ENCODE peak calls at places on chromosomes 5 and 9, in eight cellular contexts. I, S, J, L, Q, Z, A and K are unnamed samples.

GRCh38 chr9:130226112-130226511 is 39.4 kb upstream of the HMCN2 start:
- DNase-seq in L (no peak), J (no peak), A (no peak), Q (no peak), Z (no peak), S (no peak), I (no peak), K (no peak)

GRCh38 chr5:149063017-149063687 is at the start of gene SH3TC2:
- DNase-seq in Z (peak; percentile 59), S (no peak), J (peak; percentile 72), Q (peak; percentile 26), A (peak; percentile 61), L (peak; percentile 83), I (peak; percentile 43), K (peak; percentile 69)

GRCh38 chr9:115553082-115553481 is 435.1 kb upstream of the TNC start:
- DNase-seq in S (no peak), I (no peak), J (no peak), A (no peak), Q (no peak), Z (no peak), L (no peak), K (no peak)

GRCh38 chr9:130282000-130282700 is 16.6 kb downstream of the HMCN2 start:
- DNase-seq in A (no peak), L (no peak), Z (no peak), I (peak; percentile 40), Q (no peak), J (no peak), S (peak; percentile 66), K (no peak)

GRCh38 chr9:124839612-124840299 is 13.5 kb upstream of the WDR38 start:
- DNase-seq in I (no peak), Z (no peak), S (no peak), J (peak; percentile 33), A (peak; percentile 30), L (no peak), Q (no peak), K (peak; percentile 88)

GRCh38 chr9:27436234-27436633 is 87.9 kb upstream of the IFNK start:
- DNase-seq in J (no peak), Z (no peak), I (peak; percentile 81), A (no peak), S (no peak), L (no peak), Q (peak; percentile 61), K (no peak)

GRCh38 chr5:59133801-59134261 is 551.0 kb downstream of the RAB3C start:
- DNase-seq in A (peak; percentile 91), Z (no peak), I (no peak), L (no peak), S (no peak), Q (no peak), J (no peak), K (no peak)

GRCh38 chr9:126607731-126608130 is 6.0 kb upstream of the LMX1B start:
- DNase-seq in L (no peak), A (no peak), I (no peak), Z (no peak), J (no peak), S (no peak), Q (no peak), K (no peak)

GRCh38 chr9:22118810-22119479 is 109.8 kb upstream of the CDKN2B start:
- DNase-seq in I (no peak), Z (no peak), L (no peak), Q (no peak), A (no peak), S (no peak), J (no peak), K (no peak)

GRCh38 chr5:67299317-67299716 is 102.7 kb upstream of the CD180 start:
- DNase-seq in L (no peak), S (no peak), Z (no peak), A (peak; percentile 13), J (no peak), Q (no peak), I (no peak), K (no peak)

GRCh38 chr5:126516133-126516532 is 78.9 kb downstream of the ALDH7A1 start:
- DNase-seq in J (no peak), L (no peak), A (peak; percentile 92), Q (no peak), S (no peak), Z (no peak), I (no peak), K (no peak)

GRCh38 chr5:142614054-142614453 is 71.8 kb downstream of the FGF1 start:
- DNase-seq in I (no peak), L (no peak), Z (peak; percentile 35), Q (no peak), S (no peak), A (no peak), J (no peak), K (no peak)

GRCh38 chr5:28807230-28807629 is 1768.8 kb upstream of the CDH9 start:
- DNase-seq in Q (no peak), S (no peak), I (no peak), J (no peak), L (no peak), A (no peak), Z (no peak), K (peak; percentile 8)

GRCh38 chr5:83567741-83568530 is 96.4 kb downstream of the VCAN start:
- DNase-seq in Q (no peak), S (no peak), I (no peak), J (no peak), A (peak; percentile 93), Z (no peak), L (no peak), K (peak; percentile 8)

GRCh38 chr9:94865599-94866456 is 139.3 kb downstream of the AOPEP start:
- DNase-seq in I (no peak), J (no peak), A (peak; percentile 84), Q (peak; percentile 37), L (no peak), S (peak; percentile 54), Z (no peak), K (no peak)

GRCh38 chr5:44774279-44774880 is 34.4 kb upstream of the MRPS30 start:
- DNase-seq in Z (no peak), A (peak; percentile 52), J (peak; percentile 38), Q (no peak), L (no peak), S (no peak), I (peak; percentile 10), K (no peak)

GRCh38 chr5:56588636-56589485 is 226.5 kb upstream of the MAP3K1 start:
- DNase-seq in I (no peak), L (peak; percentile 94), Z (peak; percentile 29), S (peak; percentile 17), Q (peak; percentile 32), J (no peak), A (no peak), K (no peak)
- TF ChIP-seq POLR2A in I (no peak), L (no peak), Z (no peak), S (no peak), Q (no peak), J (no peak), A (no peak), K (no peak)

GRCh38 chr9:131567910-131568309 is 22.6 kb downstream of the PRRT1B start:
- DNase-seq in S (no peak), I (no peak), Z (peak; percentile 70), L (no peak), Q (no peak), J (no peak), A (no peak), K (no peak)
- TF ChIP-seq POLR2A in S (no peak), I (no peak), Z (no peak), L (no peak), Q (no peak), J (no peak), A (no peak), K (no peak)

DNA sequence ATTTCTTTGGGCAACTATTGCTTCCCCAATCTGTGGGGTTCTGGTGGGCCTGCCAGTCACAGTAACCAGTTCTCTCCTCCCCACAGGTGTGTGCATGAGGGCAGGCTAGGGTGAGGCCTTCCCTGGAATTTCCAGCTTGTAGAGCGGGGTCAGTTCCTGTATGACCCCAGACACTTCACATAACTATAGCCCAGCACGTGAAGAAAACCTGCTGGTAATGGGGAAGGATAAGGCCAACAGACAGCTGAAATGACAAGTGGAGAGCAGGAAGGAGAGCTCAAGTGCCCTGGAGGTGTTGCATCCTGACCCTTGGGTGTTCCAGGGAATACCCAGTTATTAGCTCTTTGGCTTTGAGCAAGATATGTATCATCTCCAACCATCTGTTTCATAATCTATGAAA is 142.2 kb downstream of the CDC42SE2 start:
- DNase-seq in J (no peak), I (no peak), Q (no peak), L (no peak), S (no peak), Z (no peak), A (no peak), K (no peak)
- TF ChIP-seq POLR2A in J (no peak), I (no peak), Q (no peak), L (no peak), S (no peak), Z (no peak), A (no peak), K (no peak)

GRCh38 chr9:4335631-4336030 is 35.8 kb upstream of the GLIS3 start:
- DNase-seq in I (no peak), L (no peak), A (no peak), Z (no peak), J (no peak), Q (no peak), S (no peak), K (no peak)
- TF ChIP-seq POLR2A in I (no peak), L (no peak), A (no peak), Z (no peak), J (no peak), Q (no peak), S (no peak), K (no peak)

DNA sequence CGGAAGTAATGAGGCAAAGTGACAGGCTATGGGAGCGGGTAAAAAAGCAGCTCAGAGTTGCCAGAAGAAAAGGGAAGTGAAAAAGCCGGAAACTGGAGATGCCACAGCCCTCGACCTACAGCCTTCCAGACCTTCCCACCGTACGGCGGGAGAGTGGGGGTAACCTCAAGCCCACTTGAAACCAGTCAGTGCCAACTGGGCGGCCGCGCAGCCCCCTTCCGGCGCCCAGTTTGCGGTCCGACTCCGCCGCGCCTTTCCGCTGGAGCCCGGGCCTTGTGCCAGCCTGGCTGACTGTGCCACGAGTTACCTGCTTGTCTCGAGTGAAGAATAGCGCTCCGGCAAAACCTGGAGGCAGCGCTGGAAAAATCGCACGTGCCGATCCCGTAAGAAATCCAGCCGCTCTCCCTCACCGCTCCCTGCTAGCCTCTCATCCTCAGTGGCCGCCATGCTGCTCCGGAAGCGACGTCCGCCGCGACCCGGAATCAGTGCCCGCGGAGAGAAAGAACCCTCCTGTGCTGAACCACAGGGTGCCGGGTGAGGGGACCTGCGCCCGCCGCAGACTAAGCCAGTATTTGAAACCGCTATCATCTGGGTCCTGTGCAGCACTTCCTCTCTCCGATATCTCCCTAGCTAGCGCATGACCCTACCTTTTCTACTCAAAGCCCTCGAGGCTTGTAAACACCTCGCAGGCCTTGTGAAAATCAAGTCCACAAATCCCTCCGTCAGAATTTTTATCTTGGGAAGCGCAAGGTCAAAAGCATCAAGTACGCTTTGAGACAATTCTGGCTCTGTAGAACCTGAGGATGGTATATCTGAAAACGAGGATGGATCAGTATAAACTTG is at the start of gene PGGT1B:
- DNase-seq in I (peak; percentile 79), S (peak; percentile 69), L (peak; percentile 93), A (peak; percentile 55), Q (peak; percentile 77), J (peak; percentile 32), Z (peak; percentile 95), K (peak; percentile 44)
- TF ChIP-seq POLR2A in I (peak; percentile 73), S (no peak), L (no peak), A (peak; percentile 78), Q (no peak), J (peak; percentile 59), Z (peak; percentile 66), K (peak; percentile 76)

GRCh38 chr5:69105996-69106906 is 12.4 kb downstream of the SLC30A5 start:
- DNase-seq in L (no peak), I (no peak), J (no peak), S (no peak), Z (no peak), A (no peak), Q (no peak), K (no peak)
- TF ChIP-seq POLR2A in L (no peak), I (no peak), J (no peak), S (no peak), Z (no peak), A (no peak), Q (no peak), K (no peak)

GRCh38 chr5:157651623-157652376 is 438 bp downstream of the SOX30 start:
- DNase-seq in Z (peak; percentile 94), I (peak; percentile 64), S (peak; percentile 35), A (no peak), J (no peak), Q (peak; percentile 73), L (peak; percentile 84), K (no peak)
- TF ChIP-seq POLR2A in Z (no peak), I (no peak), S (no peak), A (no peak), J (no peak), Q (no peak), L (no peak), K (no peak)